ENCODE peak calls at places on chromosomes 4 and X, in seven cellular contexts. One of them, this sample, is unnamed.

GRCh38 chr4:86218721-86219481 is 141.0 kb downstream of the MAPK10 start:
- DNase-seq in lower leg skin: no peak
- DNase-seq in left ventricle myocardium inferior: no peak
- DNase-seq in HCT116: no peak
- DNase-seq in cardiac muscle cell: peak; percentile 89
- DNase-seq in lower lobe of right lung: no peak
- DNase-seq in LNCaP clone FGC: no peak
- DNase-seq in this sample: no peak

GRCh38 chrX:3244203-3244743 is 102.2 kb downstream of the MXRA5 start:
- DNase-seq in HCT116: no peak
- DNase-seq in LNCaP clone FGC: no peak
- DNase-seq in lower leg skin: no peak
- DNase-seq in lower lobe of right lung: no peak
- DNase-seq in left ventricle myocardium inferior: no peak
- DNase-seq in cardiac muscle cell: peak; percentile 85
- DNase-seq in this sample: no peak

GRCh38 chr4:106763044-106763443 is 273.1 kb downstream of the DKK2 start:
- DNase-seq in left ventricle myocardium inferior: no peak
- DNase-seq in cardiac muscle cell: no peak
- DNase-seq in HCT116: no peak
- DNase-seq in lower leg skin: no peak
- DNase-seq in LNCaP clone FGC: no peak
- DNase-seq in lower lobe of right lung: no peak
- DNase-seq in this sample: no peak

GRCh38 chrX:9302400-9302799 is 162.5 kb upstream of the TBL1X start:
- DNase-seq in HCT116: no peak
- DNase-seq in left ventricle myocardium inferior: no peak
- DNase-seq in LNCaP clone FGC: no peak
- DNase-seq in lower leg skin: no peak
- DNase-seq in cardiac muscle cell: no peak
- DNase-seq in lower lobe of right lung: no peak
- DNase-seq in this sample: no peak

GRCh38 chrX:21929209-21929608 is 11.3 kb upstream of the SMS start:
- DNase-seq in lower lobe of right lung: no peak
- DNase-seq in LNCaP clone FGC: no peak
- DNase-seq in cardiac muscle cell: peak; percentile 10
- DNase-seq in left ventricle myocardium inferior: no peak
- DNase-seq in HCT116: no peak
- DNase-seq in lower leg skin: no peak
- DNase-seq in this sample: no peak

GRCh38 chr4:155529197-155529596 is 137.5 kb upstream of the GUCY1A1 start:
- DNase-seq in LNCaP clone FGC: no peak
- DNase-seq in lower lobe of right lung: no peak
- DNase-seq in lower leg skin: no peak
- DNase-seq in left ventricle myocardium inferior: no peak
- DNase-seq in HCT116: no peak
- DNase-seq in cardiac muscle cell: peak; percentile 69
- DNase-seq in this sample: no peak

GRCh38 chrX:11261260-11261659 is 32.0 kb upstream of the AMELX start:
- DNase-seq in lower leg skin: no peak
- DNase-seq in cardiac muscle cell: peak; percentile 45
- DNase-seq in LNCaP clone FGC: no peak
- DNase-seq in left ventricle myocardium inferior: no peak
- DNase-seq in HCT116: no peak
- DNase-seq in lower lobe of right lung: no peak
- DNase-seq in this sample: no peak

GRCh38 chr4:165945991-165946390 is 73.0 kb downstream of the TLL1 start:
- DNase-seq in lower leg skin: no peak
- DNase-seq in LNCaP clone FGC: no peak
- DNase-seq in left ventricle myocardium inferior: no peak
- DNase-seq in lower lobe of right lung: no peak
- DNase-seq in cardiac muscle cell: peak; percentile 0
- DNase-seq in HCT116: no peak
- DNase-seq in this sample: no peak

GRCh38 chrX:107448625-107449468 is 605 bp upstream of the FRMPD3 start:
- DNase-seq in lower leg skin: no peak
- DNase-seq in lower lobe of right lung: no peak
- DNase-seq in HCT116: no peak
- DNase-seq in left ventricle myocardium inferior: no peak
- DNase-seq in cardiac muscle cell: no peak
- DNase-seq in LNCaP clone FGC: no peak
- DNase-seq in this sample: no peak

GRCh38 chr4:139523076-139523475 is 32.9 kb downstream of the SETD7 start:
- DNase-seq in cardiac muscle cell: peak; percentile 29
- DNase-seq in HCT116: no peak
- DNase-seq in lower leg skin: no peak
- DNase-seq in lower lobe of right lung: no peak
- DNase-seq in left ventricle myocardium inferior: peak; percentile 29
- DNase-seq in LNCaP clone FGC: peak; percentile 48
- DNase-seq in this sample: no peak

GRCh38 chrX:46376246-46376885 is 168.9 kb downstream of the ZNF674 start:
- DNase-seq in lower lobe of right lung: no peak
- DNase-seq in LNCaP clone FGC: peak; percentile 25
- DNase-seq in cardiac muscle cell: peak; percentile 72
- DNase-seq in left ventricle myocardium inferior: no peak
- DNase-seq in lower leg skin: no peak
- DNase-seq in HCT116: peak; percentile 56
- DNase-seq in this sample: no peak

GRCh38 chr4:127425911-127426310 is 206.8 kb upstream of the INTU start:
- DNase-seq in lower lobe of right lung: no peak
- DNase-seq in cardiac muscle cell: no peak
- DNase-seq in left ventricle myocardium inferior: no peak
- DNase-seq in lower leg skin: no peak
- DNase-seq in HCT116: no peak
- DNase-seq in LNCaP clone FGC: no peak
- DNase-seq in this sample: no peak

GRCh38 chrX:1140236-1140681 is 72.2 kb downstream of the CRLF2 start:
- DNase-seq in LNCaP clone FGC: no peak
- DNase-seq in HCT116: no peak
- DNase-seq in lower leg skin: peak; percentile 21
- DNase-seq in lower lobe of right lung: no peak
- DNase-seq in left ventricle myocardium inferior: no peak
- DNase-seq in cardiac muscle cell: no peak
- DNase-seq in this sample: no peak

GRCh38 chr4:167606551-167606950 is 372.3 kb upstream of the SPOCK3 start:
- DNase-seq in lower leg skin: no peak
- DNase-seq in left ventricle myocardium inferior: no peak
- DNase-seq in cardiac muscle cell: no peak
- DNase-seq in LNCaP clone FGC: no peak
- DNase-seq in lower lobe of right lung: no peak
- DNase-seq in HCT116: no peak
- DNase-seq in this sample: no peak

GRCh38 chrX:64196606-64197005 is 8.9 kb downstream of the AMER1 start:
- DNase-seq in lower leg skin: no peak
- DNase-seq in LNCaP clone FGC: no peak
- DNase-seq in lower lobe of right lung: no peak
- DNase-seq in HCT116: no peak
- DNase-seq in cardiac muscle cell: no peak
- DNase-seq in left ventricle myocardium inferior: no peak
- DNase-seq in this sample: no peak

GRCh38 chr4:188719794-188720193 is 580.6 kb downstream of the TRIML1 start:
- DNase-seq in cardiac muscle cell: no peak
- DNase-seq in HCT116: peak; percentile 6
- DNase-seq in left ventricle myocardium inferior: no peak
- DNase-seq in LNCaP clone FGC: no peak
- DNase-seq in lower leg skin: no peak
- DNase-seq in lower lobe of right lung: no peak
- DNase-seq in this sample: no peak

GRCh38 chr4:1200425-1201035 is 28.1 kb upstream of the SPON2 start:
- DNase-seq in lower lobe of right lung: peak; percentile 58
- DNase-seq in left ventricle myocardium inferior: peak; percentile 67
- DNase-seq in lower leg skin: peak; percentile 88
- DNase-seq in LNCaP clone FGC: no peak
- DNase-seq in cardiac muscle cell: peak; percentile 91
- DNase-seq in HCT116: no peak
- DNase-seq in this sample: no peak

GRCh38 chrX:46626566-46626965 is 53.0 kb downstream of the CHST7 start:
- DNase-seq in lower leg skin: no peak
- DNase-seq in LNCaP clone FGC: no peak
- DNase-seq in lower lobe of right lung: peak; percentile 48
- DNase-seq in cardiac muscle cell: peak; percentile 22
- DNase-seq in left ventricle myocardium inferior: no peak
- DNase-seq in HCT116: no peak
- DNase-seq in this sample: no peak

GRCh38 chr4:163679189-163679588 is 184.7 kb downstream of the TMA16 start:
- DNase-seq in HCT116: no peak
- DNase-seq in left ventricle myocardium inferior: no peak
- DNase-seq in lower leg skin: no peak
- DNase-seq in LNCaP clone FGC: peak; percentile 7
- DNase-seq in lower lobe of right lung: no peak
- DNase-seq in cardiac muscle cell: no peak
- DNase-seq in this sample: no peak

GRCh38 chr4:163680390-163681098 is 186.1 kb downstream of the TMA16 start:
- DNase-seq in left ventricle myocardium inferior: no peak
- DNase-seq in cardiac muscle cell: no peak
- DNase-seq in LNCaP clone FGC: no peak
- DNase-seq in HCT116: no peak
- DNase-seq in lower leg skin: no peak
- DNase-seq in lower lobe of right lung: no peak
- DNase-seq in this sample: no peak

GRCh38 chr4:163681208-163681821 is 186.8 kb downstream of the TMA16 start:
- DNase-seq in left ventricle myocardium inferior: no peak
- DNase-seq in lower lobe of right lung: no peak
- DNase-seq in LNCaP clone FGC: peak; percentile 7
- DNase-seq in cardiac muscle cell: peak; percentile 19
- DNase-seq in lower leg skin: no peak
- DNase-seq in HCT116: peak; percentile 38
- DNase-seq in this sample: no peak
- TF ChIP-seq CTCF in left ventricle myocardium inferior: peak; percentile 60
- TF ChIP-seq CTCF in lower lobe of right lung: peak; percentile 71
- TF ChIP-seq CTCF in LNCaP clone FGC: peak; percentile 70
- TF ChIP-seq CTCF in cardiac muscle cell: peak; percentile 29
- TF ChIP-seq CTCF in lower leg skin: no peak
- TF ChIP-seq CTCF in HCT116: peak; percentile 62
- TF ChIP-seq CTCF in this sample: peak; percentile 25

GRCh38 chr4:112145820-112146813 is 863 bp downstream of the FAM241A start:
- DNase-seq in LNCaP clone FGC: peak; percentile 13
- DNase-seq in cardiac muscle cell: peak; percentile 54
- DNase-seq in lower leg skin: peak; percentile 88
- DNase-seq in lower lobe of right lung: peak; percentile 67
- DNase-seq in left ventricle myocardium inferior: peak; percentile 45
- DNase-seq in HCT116: no peak
- DNase-seq in this sample: no peak
- TF ChIP-seq CTCF in LNCaP clone FGC: no peak
- TF ChIP-seq CTCF in cardiac muscle cell: no peak
- TF ChIP-seq CTCF in lower leg skin: no peak
- TF ChIP-seq CTCF in lower lobe of right lung: peak; percentile 41
- TF ChIP-seq CTCF in left ventricle myocardium inferior: peak; percentile 52
- TF ChIP-seq CTCF in HCT116: peak; percentile 16
- TF ChIP-seq CTCF in this sample: no peak

GRCh38 chr4:28916585-28916984 is 1803.6 kb upstream of the PCDH7 start:
- DNase-seq in LNCaP clone FGC: no peak
- DNase-seq in left ventricle myocardium inferior: no peak
- DNase-seq in lower lobe of right lung: no peak
- DNase-seq in cardiac muscle cell: no peak
- DNase-seq in HCT116: no peak
- DNase-seq in lower leg skin: no peak
- DNase-seq in this sample: no peak
- TF ChIP-seq CTCF in LNCaP clone FGC: no peak
- TF ChIP-seq CTCF in left ventricle myocardium inferior: no peak
- TF ChIP-seq CTCF in lower lobe of right lung: no peak
- TF ChIP-seq CTCF in cardiac muscle cell: no peak
- TF ChIP-seq CTCF in HCT116: no peak
- TF ChIP-seq CTCF in lower leg skin: no peak
- TF ChIP-seq CTCF in this sample: no peak

DNA sequence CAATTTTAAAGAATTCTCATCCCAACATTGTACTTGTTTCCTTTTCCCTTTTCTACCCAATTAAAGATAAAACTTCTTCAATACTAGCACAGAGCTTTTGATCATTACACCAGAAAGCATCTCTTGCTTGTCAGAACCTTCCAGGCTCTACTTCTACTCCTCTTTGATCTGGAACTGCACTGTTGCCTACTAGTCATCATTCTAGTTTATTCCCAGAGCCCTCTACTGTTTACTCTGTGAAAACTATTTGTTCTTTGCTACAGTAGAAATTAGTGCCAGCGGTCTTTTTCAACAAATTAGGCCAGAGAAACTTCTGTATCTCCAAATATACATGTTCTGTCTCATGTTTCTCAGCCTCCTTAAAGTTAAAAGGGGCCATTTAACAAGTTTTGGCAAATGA is 46.8 kb upstream of the TMPRSS11F start:
- DNase-seq in cardiac muscle cell: peak; percentile 3
- DNase-seq in HCT116: no peak
- DNase-seq in lower lobe of right lung: no peak
- DNase-seq in lower leg skin: no peak
- DNase-seq in left ventricle myocardium inferior: no peak
- DNase-seq in LNCaP clone FGC: no peak
- DNase-seq in this sample: no peak
- TF ChIP-seq CTCF in cardiac muscle cell: no peak
- TF ChIP-seq CTCF in HCT116: no peak
- TF ChIP-seq CTCF in lower lobe of right lung: no peak
- TF ChIP-seq CTCF in lower leg skin: no peak
- TF ChIP-seq CTCF in left ventricle myocardium inferior: no peak
- TF ChIP-seq CTCF in LNCaP clone FGC: peak; percentile 30
- TF ChIP-seq CTCF in this sample: no peak

GRCh38 chrX:47645530-47645929 is 4.8 kb downstream of the ELK1 start:
- DNase-seq in cardiac muscle cell: peak; percentile 43
- DNase-seq in lower lobe of right lung: no peak
- DNase-seq in HCT116: no peak
- DNase-seq in left ventricle myocardium inferior: no peak
- DNase-seq in LNCaP clone FGC: no peak
- DNase-seq in lower leg skin: no peak
- DNase-seq in this sample: no peak

GRCh38 chrX:47644557-47645091 is 5.7 kb downstream of the ELK1 start:
- DNase-seq in LNCaP clone FGC: no peak
- DNase-seq in lower leg skin: no peak
- DNase-seq in HCT116: no peak
- DNase-seq in left ventricle myocardium inferior: no peak
- DNase-seq in cardiac muscle cell: peak; percentile 54
- DNase-seq in lower lobe of right lung: no peak
- DNase-seq in this sample: no peak

GRCh38 chrX:47646636-47647035 is 3.7 kb downstream of the ELK1 start:
- DNase-seq in lower lobe of right lung: no peak
- DNase-seq in HCT116: no peak
- DNase-seq in cardiac muscle cell: no peak
- DNase-seq in lower leg skin: no peak
- DNase-seq in LNCaP clone FGC: no peak
- DNase-seq in left ventricle myocardium inferior: no peak
- DNase-seq in this sample: peak; percentile 79

GRCh38 chrX:47648376-47648775 is 2.0 kb downstream of the ELK1 start:
- DNase-seq in left ventricle myocardium inferior: no peak
- DNase-seq in HCT116: no peak
- DNase-seq in cardiac muscle cell: peak; percentile 32
- DNase-seq in lower leg skin: no peak
- DNase-seq in LNCaP clone FGC: no peak
- DNase-seq in lower lobe of right lung: no peak
- DNase-seq in this sample: peak; percentile 13

DNA sequence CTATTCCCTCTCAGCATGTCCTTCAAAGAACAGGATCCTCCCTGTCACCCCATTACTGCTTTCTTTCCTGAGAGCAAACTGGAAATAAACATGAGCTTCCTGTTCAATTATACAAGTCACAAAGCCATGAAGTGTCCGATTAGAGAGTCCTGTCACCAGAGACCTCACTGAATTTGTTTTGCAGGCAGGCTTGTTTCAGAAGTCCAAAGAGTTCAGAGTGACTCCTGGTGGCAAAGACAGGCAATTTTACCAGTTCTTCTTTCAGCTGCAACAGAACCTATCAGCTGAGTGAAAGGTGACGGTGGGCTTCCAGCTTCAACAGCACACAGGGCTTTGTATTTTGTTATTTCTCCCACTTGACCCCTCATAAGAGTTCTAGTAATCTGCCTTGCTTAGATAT is 6.4 kb downstream of the ELK1 start:
- DNase-seq in lower leg skin: no peak
- DNase-seq in HCT116: no peak
- DNase-seq in cardiac muscle cell: peak; percentile 55
- DNase-seq in left ventricle myocardium inferior: no peak
- DNase-seq in LNCaP clone FGC: no peak
- DNase-seq in lower lobe of right lung: no peak
- DNase-seq in this sample: no peak
- TF ChIP-seq CTCF in lower leg skin: no peak
- TF ChIP-seq CTCF in HCT116: peak; percentile 29
- TF ChIP-seq CTCF in cardiac muscle cell: peak; percentile 55
- TF ChIP-seq CTCF in left ventricle myocardium inferior: peak; percentile 52
- TF ChIP-seq CTCF in LNCaP clone FGC: peak; percentile 28
- TF ChIP-seq CTCF in lower lobe of right lung: peak; percentile 36
- TF ChIP-seq CTCF in this sample: no peak

This sample was measured in vagina.